ENCODE peak calls at places on chromosomes 11 and 22, in nine cellular contexts. M is AG09309, Y is heart right ventricle, S is astrocyte of the spinal cord, U is stomach, W is PC-3, X is HFF-Myc, A is adrenal gland, B is kidney. T is an unnamed sample.
A peak's percentile ranks its signal among the peaks of the same experiment; 100 is the strongest.

GRCh38 chr22:33126881-33127280 is 68.7 kb upstream of the SYN3 start:
- DNase-seq in M (no peak), Y (no peak), S (no peak), U (no peak), W (no peak), X (no peak), A (peak; percentile 16), B (no peak), T (no peak)

GRCh38 chr11:35919244-35919643 is 24.6 kb upstream of the LDLRAD3 start:
- DNase-seq in M (no peak), Y (no peak), S (peak; percentile 25), U (no peak), W (peak; percentile 51), X (no peak), A (no peak), B (no peak), T (no peak)

GRCh38 chr11:63839508-63840355 is 822 bp downstream of the MARK2 start:
- DNase-seq in M (no peak), Y (peak; percentile 30), S (no peak), U (peak; percentile 54), W (peak; percentile 44), X (no peak), A (peak; percentile 42), B (peak; percentile 87), T (peak; percentile 49)

GRCh38 chr22:40203568-40203967 is 25.8 kb downstream of the TNRC6B start:
- DNase-seq in M (no peak), Y (no peak), S (no peak), U (no peak), W (no peak), X (no peak), A (no peak), B (no peak), T (no peak)

GRCh38 chr11:103013426-103013825 is 57.9 kb upstream of the MMP13 start:
- DNase-seq in M (no peak), Y (no peak), S (peak; percentile 26), U (no peak), W (no peak), X (no peak), A (no peak), B (no peak), T (no peak)

GRCh38 chr11:77873345-77873744 is 52.4 kb downstream of the AAMDC start:
- DNase-seq in M (no peak), Y (no peak), S (no peak), U (no peak), W (no peak), X (no peak), A (no peak), B (no peak), T (no peak)

GRCh38 chr11:98398508-98398907 is 622.2 kb upstream of the CNTN5 start:
- DNase-seq in M (no peak), Y (no peak), S (no peak), U (no peak), W (no peak), X (no peak), A (no peak), B (no peak), T (no peak)

GRCh38 chr22:29480512-29481264 is 670 bp downstream of the NEFH start:
- DNase-seq in M (no peak), Y (no peak), S (peak; percentile 31), U (no peak), W (no peak), X (no peak), A (peak; percentile 86), B (no peak), T (peak; percentile 57)

GRCh38 chr11:7004482-7004881 is 15.7 kb downstream of the ZNF214 start:
- DNase-seq in M (peak; percentile 45), Y (no peak), S (peak; percentile 25), U (no peak), W (peak; percentile 45), X (peak; percentile 72), A (peak; percentile 4), B (no peak), T (no peak)

GRCh38 chr11:4125141-4125540 is 30.5 kb downstream of the RRM1 start:
- DNase-seq in M (no peak), Y (no peak), S (peak; percentile 13), U (no peak), W (peak; percentile 9), X (no peak), A (no peak), B (no peak), T (no peak)

GRCh38 chr11:128523616-128524015 is 63.7 kb downstream of the ETS1 start:
- DNase-seq in M (no peak), Y (no peak), S (peak; percentile 73), U (no peak), W (peak; percentile 44), X (no peak), A (no peak), B (no peak), T (no peak)

GRCh38 chr11:65646921-65647701 is 9.2 kb downstream of the SIPA1 start:
- DNase-seq in M (no peak), Y (no peak), S (peak; percentile 25), U (peak; percentile 78), W (peak; percentile 71), X (no peak), A (peak; percentile 89), B (peak; percentile 88), T (no peak)

GRCh38 chr22:35677460-35678187 is 29.4 kb downstream of the APOL6 start:
- DNase-seq in M (no peak), Y (no peak), S (no peak), U (no peak), W (no peak), X (no peak), A (no peak), B (no peak), T (no peak)

GRCh38 chr22:30265851-30266444 is 703 bp downstream of the OSM start:
- DNase-seq in M (no peak), Y (peak; percentile 45), S (no peak), U (peak; percentile 68), W (no peak), X (no peak), A (peak; percentile 58), B (peak; percentile 89), T (no peak)

GRCh38 chr11:125289419-125290088 is 125.0 kb downstream of the PKNOX2 start:
- DNase-seq in M (no peak), Y (no peak), S (no peak), U (no peak), W (no peak), X (no peak), A (no peak), B (peak; percentile 23), T (no peak)

GRCh38 chr11:116328410-116328809 is 444.4 kb downstream of the BUD13 start:
- DNase-seq in M (no peak), Y (no peak), S (no peak), U (no peak), W (no peak), X (no peak), A (no peak), B (no peak), T (no peak)
- TF ChIP-seq CTCF in M (no peak), Y (no peak), S (no peak), U (no peak), W (no peak), X (no peak), A (no peak), B (no peak), T (no peak)

DNA sequence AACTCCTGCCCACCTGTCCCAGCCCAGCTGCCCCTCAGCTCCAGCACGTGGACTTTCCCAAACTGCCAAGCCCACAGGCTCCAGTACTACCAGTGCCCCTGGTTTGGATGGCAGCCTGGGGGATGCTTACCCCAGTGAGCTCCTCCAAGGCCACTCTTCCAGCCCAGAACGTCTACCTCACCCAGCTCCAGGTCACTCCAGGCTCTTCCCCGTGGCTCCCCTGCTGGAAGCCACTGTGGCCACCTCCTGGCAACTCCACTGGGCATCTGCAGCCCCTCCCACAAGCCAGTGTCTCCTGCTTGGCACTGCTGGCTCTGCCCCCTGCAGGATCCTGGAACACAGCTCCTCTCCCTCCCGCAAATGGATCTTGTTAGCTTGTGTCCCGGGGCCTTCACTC is 29.3 kb downstream of the LMO1 start:
- DNase-seq in M (no peak), Y (no peak), S (no peak), U (no peak), W (peak; percentile 19), X (no peak), A (peak; percentile 13), B (peak; percentile 65), T (no peak)
- TF ChIP-seq CTCF in M (no peak), Y (peak; percentile 33), S (no peak), U (no peak), W (peak; percentile 37), X (no peak), A (no peak), B (no peak), T (no peak)

GRCh38 chr22:38943882-38944281 is 13.5 kb upstream of the APOBEC3A start:
- DNase-seq in M (no peak), Y (no peak), S (no peak), U (no peak), W (no peak), X (no peak), A (no peak), B (no peak), T (no peak)

GRCh38 chr22:38941488-38941987 is 15.9 kb upstream of the APOBEC3A start:
- DNase-seq in M (no peak), Y (no peak), S (no peak), U (peak; percentile 25), W (no peak), X (no peak), A (peak; percentile 23), B (peak; percentile 48), T (no peak)

GRCh38 chr22:38942702-38943101 is 14.7 kb upstream of the APOBEC3A start:
- DNase-seq in M (no peak), Y (no peak), S (no peak), U (peak; percentile 18), W (no peak), X (no peak), A (no peak), B (peak; percentile 54), T (no peak)

GRCh38 chr22:38944653-38945052 is 12.8 kb upstream of the APOBEC3A start:
- DNase-seq in M (no peak), Y (no peak), S (no peak), U (peak; percentile 3), W (no peak), X (no peak), A (no peak), B (peak; percentile 23), T (no peak)

GRCh38 chr22:38943181-38943580 is 14.2 kb upstream of the APOBEC3A start:
- DNase-seq in M (no peak), Y (no peak), S (no peak), U (peak; percentile 17), W (no peak), X (no peak), A (no peak), B (peak; percentile 30), T (no peak)
- TF ChIP-seq CTCF in M (no peak), Y (no peak), S (no peak), U (no peak), W (peak; percentile 9), X (no peak), A (no peak), B (no peak), T (no peak)

DNA sequence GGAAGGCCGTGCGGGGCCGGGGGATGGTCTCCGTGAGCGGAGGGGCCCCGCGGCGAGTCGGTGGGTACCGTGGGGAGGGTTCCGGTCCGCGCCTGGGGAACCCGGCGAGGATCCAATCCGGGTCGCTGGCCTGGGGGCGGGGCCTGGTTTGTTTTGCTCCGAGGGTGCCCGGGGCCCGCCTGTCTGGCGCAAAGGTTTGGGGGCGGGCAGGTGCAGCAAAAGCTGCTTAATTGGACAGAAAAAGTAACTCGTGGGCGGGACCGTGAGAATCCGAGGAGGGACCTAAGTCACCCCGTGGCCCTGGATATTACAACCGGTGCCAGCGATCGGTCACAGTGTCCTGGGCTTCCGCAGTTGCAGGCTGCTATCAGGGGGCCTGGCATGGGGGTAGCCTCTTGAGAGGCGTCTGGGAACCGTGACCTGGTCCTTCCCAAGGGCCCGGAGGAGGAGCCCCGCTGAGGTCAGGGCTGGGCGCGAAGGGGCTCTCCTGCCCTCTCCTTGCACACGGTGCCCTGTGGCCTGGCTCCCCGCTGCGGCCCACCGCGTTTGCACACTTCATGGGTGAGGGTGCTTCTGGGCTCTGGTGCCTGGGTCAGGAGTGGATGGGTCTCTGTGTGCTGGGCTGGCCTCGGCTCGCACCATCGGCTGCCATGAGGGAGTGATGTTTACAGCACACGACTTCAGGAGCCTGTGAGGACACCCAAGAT is 1.4 kb downstream of the PNPLA2 start:
- DNase-seq in M (no peak), Y (peak; percentile 91), S (peak; percentile 62), U (peak; percentile 97), W (peak; percentile 88), X (no peak), A (peak; percentile 98), B (peak; percentile 97), T (no peak)
- TF ChIP-seq CTCF in M (no peak), Y (no peak), S (no peak), U (no peak), W (no peak), X (no peak), A (no peak), B (no peak), T (no peak)